ENCODE peak calls at places on chromosomes 11 and 22, in eight cellular contexts. E, G, S, Y, J, F, K and V are unnamed samples.

GRCh38 chr11:124716596-124716995 is 23.1 kb upstream of the NRGN start:
- DNase-seq in J (no peak), K (no peak), E (peak), Y (no peak), G (no peak), F (no peak), S (no peak), V (no peak)

GRCh38 chr11:129277216-129277838 is 85.2 kb upstream of the ARHGAP32 start:
- DNase-seq in Y (no peak), E (no peak), S (no peak), G (no peak), F (no peak), K (no peak), J (no peak), V (no peak)

GRCh38 chr11:65649656-65650546 is 12.0 kb downstream of the SIPA1 start:
- DNase-seq in F (no peak), J (no peak), K (no peak), E (no peak), G (no peak), Y (no peak), S (no peak), V (no peak)

GRCh38 chr11:115550291-115551059 is 46.3 kb upstream of the CADM1 start:
- DNase-seq in S (no peak), E (peak), G (no peak), J (no peak), F (no peak), Y (no peak), K (no peak), V (no peak)

GRCh38 chr22:49583886-49584505 is 243.7 kb downstream of the BRD1 start:
- DNase-seq in F (no peak), S (no peak), K (no peak), G (no peak), E (no peak), Y (no peak), J (no peak), V (no peak)

GRCh38 chr11:67374571-67375276 is 1.3 kb upstream of the CLCF1 start:
- DNase-seq in F (peak), G (no peak), J (no peak), S (no peak), E (peak), K (no peak), Y (no peak), V (no peak)

GRCh38 chr11:85863855-85864254 is 8.7 kb downstream of the CCDC83 start:
- DNase-seq in K (no peak), F (no peak), Y (no peak), J (no peak), G (no peak), E (no peak), S (no peak), V (no peak)

GRCh38 chr11:67542169-67542568 is 18.9 kb upstream of the CABP2 start:
- DNase-seq in G (no peak), S (no peak), E (no peak), J (no peak), F (no peak), K (no peak), Y (no peak), V (no peak)

GRCh38 chr11:92886243-92886905 is 83.1 kb upstream of the MTNR1B start:
- DNase-seq in F (no peak), J (no peak), S (peak), E (peak), Y (no peak), K (peak), G (no peak), V (peak)

GRCh38 chr11:60059052-60059451 is 2.6 kb downstream of the MS4A3 start:
- DNase-seq in K (no peak), E (peak), G (no peak), F (no peak), S (no peak), Y (no peak), J (no peak), V (no peak)

GRCh38 chr22:20972014-20972797 is 5.2 kb downstream of the AIFM3 start:
- DNase-seq in K (no peak), J (no peak), Y (no peak), S (no peak), G (no peak), F (no peak), E (no peak), V (no peak)

GRCh38 chr11:77113382-77114088 is 10.9 kb downstream of the OMP start:
- DNase-seq in Y (no peak), F (no peak), G (no peak), J (no peak), K (peak), S (no peak), E (peak), V (no peak)

GRCh38 chr11:44427432-44427831 is 117.5 kb upstream of the ALX4 start:
- DNase-seq in F (no peak), E (peak), J (no peak), G (no peak), K (peak), Y (no peak), S (no peak), V (no peak)

GRCh38 chr11:19735512-19735911 is 22.9 kb downstream of the NAV2 start:
- DNase-seq in G (no peak), K (no peak), J (no peak), F (no peak), S (peak), Y (no peak), E (no peak), V (peak)

GRCh38 chr11:1307998-1308744 is 1.3 kb downstream of the TOLLIP start:
- DNase-seq in Y (no peak), K (no peak), S (no peak), E (no peak), F (no peak), G (no peak), J (no peak), V (no peak)

GRCh38 chr11:7630002-7630401 is 43.3 kb downstream of the CYB5R2 start:
- DNase-seq in J (no peak), Y (no peak), K (no peak), S (no peak), G (no peak), E (no peak), F (no peak), V (peak)

GRCh38 chr22:16969508-16970327 is 38.3 kb downstream of the GAB4 start:
- DNase-seq in S (no peak), E (no peak), J (no peak), G (no peak), Y (no peak), F (no peak), K (no peak), V (no peak)